ENCODE peak calls at places on chromosomes 16 and 17, in five cellular contexts. R is mesothelial cell of epicardium, S is cardiac fibroblast, M is adrenal gland, H is Calu3. Q is an unnamed sample.

GRCh38 chr16:11082108-11082859 is 137.9 kb downstream of the CLEC16A start:
- DNase-seq in H (no peak), S (no peak), R (no peak), M (no peak), Q (no peak)

GRCh38 chr16:10992112-10992511 is 47.7 kb downstream of the CLEC16A start:
- DNase-seq in H (no peak), R (no peak), S (no peak), M (no peak), Q (no peak)

GRCh38 chr16:88649924-88650748 is 717 bp downstream of the CYBA start:
- DNase-seq in R (no peak), M (peak; percentile 44), H (no peak), S (no peak), Q (no peak)

GRCh38 chr17:29094101-29094708 is 51.3 kb downstream of the PIPOX start:
- DNase-seq in H (no peak), R (no peak), M (no peak), S (no peak), Q (no peak)

GRCh38 chr17:39667262-39668140 is 752 bp upstream of the PNMT start:
- DNase-seq in S (no peak), M (peak; percentile 56), R (no peak), H (peak; percentile 96), Q (no peak)

GRCh38 chr17:7444682-7445010 is 215 bp upstream of the CHRNB1 start:
- DNase-seq in S (no peak), M (no peak), H (no peak), R (no peak), Q (no peak)

GRCh38 chr17:82084373-82085030 is 13.5 kb downstream of the FASN start:
- DNase-seq in S (no peak), H (no peak), M (no peak), R (no peak), Q (no peak)

GRCh38 chr16:17173134-17173729 is 297.5 kb downstream of the XYLT1 start:
- DNase-seq in R (no peak), S (peak; percentile 47), H (no peak), M (peak; percentile 35), Q (no peak)

GRCh38 chr16:87487361-87487924 is 5.4 kb downstream of the ZCCHC14 start:
- DNase-seq in R (no peak), M (no peak), S (peak; percentile 31), H (peak; percentile 87), Q (no peak)

GRCh38 chr17:6456321-6456720 is 12.1 kb downstream of the PIMREG start:
- DNase-seq in H (no peak), R (no peak), M (no peak), S (no peak), Q (no peak)

GRCh38 chr17:28928061-28928460 is 23.3 kb downstream of the PHF12 start:
- DNase-seq in H (peak; percentile 41), S (no peak), M (no peak), R (no peak), Q (no peak)

GRCh38 chr17:78889525-78889924 is 13.5 kb downstream of the CEP295NL start:
- DNase-seq in H (no peak), R (no peak), S (no peak), M (no peak), Q (no peak)

GRCh38 chr16:29760567-29761279 is 14.9 kb upstream of the C16orf54 start:
- DNase-seq in R (no peak), M (no peak), H (no peak), S (no peak), Q (no peak)

GRCh38 chr16:80669673-80670072 is 128.9 kb downstream of the DYNLRB2 start:
- DNase-seq in M (no peak), S (no peak), H (no peak), R (no peak), Q (no peak)

GRCh38 chr17:39753514-39754160 is 15.9 kb downstream of the GRB7 start:
- DNase-seq in S (no peak), H (peak; percentile 100), R (no peak), M (peak; percentile 55), Q (peak; percentile 61)

GRCh38 chr16:87483481-87483880 is 9.3 kb downstream of the ZCCHC14 start:
- DNase-seq in M (no peak), H (no peak), S (no peak), R (no peak), Q (no peak)

GRCh38 chr16:65295527-65295926 is 173.7 kb upstream of the CDH11 start:
- DNase-seq in R (no peak), H (no peak), S (no peak), M (no peak), Q (no peak)

GRCh38 chr16:64339052-64339770 is 782.7 kb downstream of the CDH11 start:
- DNase-seq in R (no peak), M (no peak), S (peak; percentile 29), H (no peak), Q (no peak)

GRCh38 chr17:76276069-76276431 is 10.9 kb downstream of the UBALD2 start:
- DNase-seq in R (no peak), M (no peak), S (no peak), H (no peak), Q (no peak)

GRCh38 chr16:29745126-29745852 is 501 bp downstream of the C16orf54 start:
- DNase-seq in M (no peak), H (no peak), S (no peak), R (no peak), Q (no peak)

GRCh38 chr16:54426550-54426843 is 139.9 kb upstream of the IRX3 start:
- DNase-seq in S (no peak), M (no peak), R (no peak), H (no peak), Q (no peak)

GRCh38 chr17:5115673-5116651 is at the start of gene USP6:
- DNase-seq in R (no peak), H (no peak), S (no peak), M (no peak), Q (peak; percentile 44)

GRCh38 chr17:33267279-33267790 is 25.8 kb downstream of the ASIC2 start:
- DNase-seq in R (no peak), S (peak; percentile 38), M (no peak), H (no peak), Q (no peak)

GRCh38 chr16:9225527-9226316 is 134.3 kb downstream of the HAPSTR1 start:
- DNase-seq in S (no peak), R (no peak), H (peak; percentile 25), M (no peak), Q (no peak)
- TF ChIP-seq CTCF in S (no peak), R (no peak), H (peak; percentile 63), M (no peak), Q (peak; percentile 39)

DNA sequence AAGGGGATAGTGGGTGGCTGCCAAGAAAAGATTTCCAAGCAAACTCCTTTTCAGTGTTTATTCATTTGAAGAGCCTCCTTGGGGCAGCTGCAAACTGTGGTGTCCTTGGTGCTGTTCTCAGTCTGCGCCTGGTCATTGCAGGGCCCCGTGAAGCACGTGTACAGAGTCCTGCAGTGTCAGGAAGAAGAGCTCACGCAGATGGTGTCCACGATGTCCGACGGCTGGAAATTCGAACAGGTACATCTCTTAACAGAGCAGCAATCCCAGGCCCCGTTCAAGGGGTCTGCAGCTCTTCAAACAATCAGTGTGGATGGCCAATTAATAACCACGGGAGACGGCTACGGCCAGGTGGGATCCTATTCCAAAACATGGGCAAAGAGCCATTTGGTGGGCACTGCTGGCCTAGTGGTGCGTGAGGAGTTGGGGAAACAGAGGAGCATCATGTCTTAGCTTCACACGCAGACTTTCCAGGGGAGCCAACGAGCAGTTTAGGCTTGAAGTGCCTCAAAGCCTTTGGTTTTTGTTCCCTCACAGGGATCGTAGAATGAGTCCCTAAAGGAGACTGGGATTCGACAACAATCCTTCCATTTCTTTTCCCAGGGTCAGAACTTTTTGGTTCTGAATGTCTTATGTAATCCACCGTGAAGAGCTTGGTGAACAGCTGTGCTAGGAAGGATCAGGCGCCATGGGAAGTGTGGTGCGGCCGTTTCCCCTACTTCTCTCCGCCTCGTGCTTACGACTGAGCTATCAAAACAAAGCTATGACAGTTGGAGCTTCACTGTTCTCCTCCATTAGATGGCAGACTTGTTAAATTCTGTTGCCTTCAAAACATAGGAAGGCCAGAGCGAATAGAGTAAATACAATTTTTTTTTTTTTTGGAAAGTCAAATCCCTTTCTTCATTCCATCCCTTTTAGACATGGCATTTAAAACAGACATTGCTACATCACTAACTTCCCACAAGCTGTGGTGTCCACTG is 12.6 kb downstream of the KCTD2 start:
- DNase-seq in S (peak; percentile 82), M (no peak), H (no peak), R (no peak), Q (no peak)
- TF ChIP-seq CTCF in S (peak; percentile 51), M (peak; percentile 38), H (peak; percentile 17), R (no peak), Q (peak; percentile 81)

DNA sequence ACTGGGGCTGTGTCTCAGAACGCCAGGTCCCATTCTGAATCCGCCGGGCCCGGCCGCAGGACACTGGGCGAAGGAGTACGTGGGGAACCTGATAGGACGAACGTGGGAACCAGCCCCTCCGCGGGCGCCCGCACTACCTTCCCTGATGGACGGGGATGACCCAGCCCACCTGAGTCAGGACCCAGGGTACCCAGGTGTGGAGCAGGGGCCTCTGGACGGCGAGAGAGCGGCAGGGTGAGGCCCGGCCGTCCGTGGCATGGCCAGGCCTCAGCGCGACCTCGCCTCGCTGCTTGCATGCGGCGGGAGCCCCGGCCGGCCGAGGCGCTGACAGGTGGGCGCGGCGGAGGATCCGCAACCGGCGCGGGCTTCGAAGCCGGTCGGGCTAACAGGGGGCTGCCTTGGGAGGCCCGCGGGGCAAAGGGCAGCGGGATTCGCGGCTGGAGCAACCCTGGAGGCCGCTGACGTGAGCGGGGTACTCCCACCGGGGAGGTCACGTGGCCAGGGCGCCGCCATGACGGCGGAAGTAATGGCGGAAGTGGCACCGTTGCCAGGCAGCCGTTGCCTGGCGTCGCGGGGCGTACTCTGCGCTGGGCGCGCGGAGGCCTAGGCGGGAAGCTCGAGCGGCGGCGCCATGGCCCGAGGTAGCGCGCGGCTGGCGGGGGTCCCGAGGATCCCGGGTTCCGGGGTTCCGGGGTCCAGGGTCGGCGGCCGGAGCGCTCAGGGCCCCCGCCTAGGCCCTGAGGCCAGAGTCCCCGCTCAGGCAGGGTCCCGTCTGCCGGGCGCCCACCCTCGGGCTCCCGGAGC is at the start of gene WDR90:
- DNase-seq in S (peak; percentile 94), H (peak; percentile 97), R (peak; percentile 84), M (peak; percentile 94), Q (peak; percentile 100)
- TF ChIP-seq CTCF in S (no peak), H (no peak), R (no peak), M (no peak), Q (no peak)

GRCh38 chr17:37028040-37028439 is 79.3 kb downstream of the AATF start:
- DNase-seq in S (no peak), H (no peak), R (no peak), M (no peak), Q (no peak)

GRCh38 chr17:37026534-37026875 is 77.8 kb downstream of the AATF start:
- DNase-seq in R (no peak), S (no peak), M (no peak), H (no peak), Q (no peak)

GRCh38 chr17:37025241-37025640 is 76.5 kb downstream of the AATF start:
- DNase-seq in S (no peak), R (no peak), H (no peak), M (no peak), Q (no peak)

GRCh38 chr17:37024181-37024637 is 75.5 kb downstream of the AATF start:
- DNase-seq in S (peak; percentile 73), H (no peak), R (no peak), M (no peak), Q (no peak)

DNA sequence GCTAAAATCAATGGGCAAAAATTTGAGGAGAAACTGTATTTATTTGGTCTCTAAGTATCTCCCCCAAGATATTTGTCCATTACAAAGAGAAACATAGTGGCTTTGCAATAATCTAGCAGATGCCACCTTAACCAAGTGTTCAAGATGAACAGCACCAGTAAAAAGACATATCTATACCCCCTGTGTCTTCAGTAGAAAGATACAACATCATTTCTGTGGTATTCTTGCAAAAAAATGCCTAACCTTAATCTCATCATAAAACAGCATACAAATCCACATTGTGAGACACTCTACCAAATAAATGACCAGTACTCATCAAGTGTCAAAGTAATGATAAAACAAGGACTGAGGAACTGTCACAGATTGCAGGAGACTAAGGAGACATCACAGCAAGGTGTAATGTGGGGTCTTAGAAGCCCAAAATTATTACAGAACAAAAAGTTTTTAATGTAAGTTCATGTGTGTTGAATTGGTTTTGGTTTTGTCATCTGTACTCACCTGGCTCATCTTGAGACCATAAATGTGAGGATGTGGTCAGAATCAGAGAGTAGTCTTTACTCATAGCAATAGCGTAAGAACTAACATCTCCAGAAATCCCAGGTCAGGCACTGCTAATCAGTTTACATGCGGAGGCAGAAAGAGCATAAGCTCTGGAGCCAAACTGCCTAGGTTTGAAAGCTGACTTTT is 77.2 kb downstream of the AATF start:
- DNase-seq in M (no peak), H (no peak), R (no peak), S (no peak), Q (no peak)
- TF ChIP-seq CTCF in M (no peak), H (no peak), R (no peak), S (no peak), Q (no peak)

Q was measured in D721Med.